ENCODE peak calls at places on chromosome 9, in four cellular contexts. H, D, B and I are unnamed samples.

GRCh38 chr9:72983056-72983455 is 30.2 kb upstream of the ALDH1A1 start:
- DNase-seq in H (no peak), D (no peak), B (no peak), I (no peak)

GRCh38 chr9:21711504-21711903 is 90.9 kb upstream of the MTAP start:
- DNase-seq in B (no peak), D (no peak), H (peak), I (no peak)

GRCh38 chr9:126705767-126706697 is 92.3 kb downstream of the LMX1B start:
- DNase-seq in H (peak), B (peak), D (no peak), I (peak)

GRCh38 chr9:4366649-4367330 is 66.9 kb upstream of the GLIS3 start:
- DNase-seq in D (peak), H (peak), B (no peak), I (no peak)

GRCh38 chr9:68678430-68678829 is 26.6 kb upstream of the PIP5K1B start:
- DNase-seq in B (no peak), H (no peak), D (no peak), I (no peak)

GRCh38 chr9:69380811-69381210 is 55.8 kb downstream of the ENTREP1 start:
- DNase-seq in B (no peak), H (no peak), D (no peak), I (no peak)

GRCh38 chr9:109336409-109336808 is 15.6 kb upstream of the EPB41L4B start:
- DNase-seq in D (no peak), H (no peak), B (no peak), I (no peak)

GRCh38 chr9:134050726-134051125 is 17.1 kb downstream of the BRD3 start:
- DNase-seq in H (no peak), B (no peak), D (no peak), I (no peak)

GRCh38 chr9:126497673-126498255 is 116.0 kb upstream of the LMX1B start:
- DNase-seq in B (no peak), D (no peak), H (no peak), I (no peak)